ENCODE peak calls at places on chromosomes 3 and 15, in nine cellular contexts. S is naive thymus-derived CD8-positive, alpha-beta T cell; F is SK-MEL-5; N is midbrain; W is NCI-H774; B is tibial nerve; X is activated CD8-positive, alpha-beta memory T cell treated with anti-CD3 and anti-CD28 coated beads, Interleukin-2, amount 50 U/mL, for 4 hours; P is cardiac septum; E is cardiac muscle cell. G is an unnamed sample.

GRCh38 chr3:182121424-182121823 is 409.7 kb downstream of the SOX2 start:
- DNase-seq in S (no peak), F (no peak), N (no peak), W (no peak), B (no peak), X (no peak), P (no peak), E (no peak), G (no peak)

GRCh38 chr3:48845170-48845569 is 2.5 kb downstream of the PRKAR2A start:
- DNase-seq in S (no peak), F (peak; percentile 66), N (no peak), W (no peak), B (no peak), X (no peak), P (no peak), E (peak; percentile 15), G (no peak)

GRCh38 chr15:90192961-90193786 is 8.0 kb upstream of the SEMA4B start:
- DNase-seq in S (peak; percentile 25), F (no peak), N (peak; percentile 59), W (no peak), B (no peak), X (no peak), P (no peak), E (no peak), G (no peak)

GRCh38 chr3:13518516-13519351 is 30.2 kb upstream of the FBLN2 start:
- DNase-seq in S (no peak), F (no peak), N (peak; percentile 59), W (no peak), B (peak; percentile 78), X (no peak), P (peak; percentile 91), E (no peak), G (no peak)

GRCh38 chr15:82093774-82094211 is 48.0 kb upstream of the MEX3B start:
- DNase-seq in S (no peak), F (peak; percentile 44), N (no peak), W (no peak), B (no peak), X (no peak), P (no peak), E (no peak), G (peak; percentile 92)

GRCh38 chr15:90716317-90716975 is 700 bp upstream of the BLM start:
- DNase-seq in S (no peak), F (no peak), N (peak; percentile 51), W (peak; percentile 56), B (no peak), X (no peak), P (no peak), E (no peak), G (no peak)

GRCh38 chr15:25690673-25691543 is 172.2 kb downstream of the ATP10A start:
- DNase-seq in S (no peak), F (no peak), N (no peak), W (no peak), B (no peak), X (no peak), P (peak; percentile 68), E (no peak), G (peak; percentile 60)

GRCh38 chr3:120394343-120394742 is 45.2 kb upstream of the LRRC58 start:
- DNase-seq in S (no peak), F (no peak), N (no peak), W (no peak), B (no peak), X (no peak), P (no peak), E (no peak), G (no peak)

GRCh38 chr15:74170845-74171578 is 2.5 kb upstream of the ISLR start:
- DNase-seq in S (no peak), F (no peak), N (no peak), W (no peak), B (no peak), X (no peak), P (peak; percentile 70), E (no peak), G (peak; percentile 61)

GRCh38 chr3:148582126-148582525 is 115.6 kb upstream of the AGTR1 start:
- DNase-seq in S (no peak), F (no peak), N (no peak), W (no peak), B (no peak), X (no peak), P (no peak), E (no peak), G (no peak)

GRCh38 chr3:114221165-114221880 is 16.1 kb downstream of the ZNF80 start:
- DNase-seq in S (no peak), F (no peak), N (no peak), W (no peak), B (no peak), X (peak; percentile 34), P (no peak), E (no peak), G (no peak)

GRCh38 chr3:47385007-47385406 is 4.2 kb downstream of the PTPN23 start:
- DNase-seq in S (no peak), F (no peak), N (no peak), W (no peak), B (no peak), X (no peak), P (no peak), E (peak; percentile 27), G (no peak)

GRCh38 chr15:100598655-100599054 is 3.3 kb downstream of the LINS1 start:
- DNase-seq in S (no peak), F (no peak), N (no peak), W (no peak), B (no peak), X (no peak), P (no peak), E (no peak), G (no peak)

GRCh38 chr15:63369296-63369695 is 12.3 kb downstream of the CA12 start:
- DNase-seq in S (no peak), F (no peak), N (no peak), W (no peak), B (no peak), X (no peak), P (no peak), E (no peak), G (no peak)

GRCh38 chr3:179035232-179035631 is 36.4 kb downstream of the ZMAT3 start:
- DNase-seq in S (no peak), F (no peak), N (no peak), W (no peak), B (no peak), X (no peak), P (no peak), E (no peak), G (no peak)

GRCh38 chr3:126284258-126284904 is 72.8 kb downstream of the KLF15 start:
- DNase-seq in S (no peak), F (no peak), N (no peak), W (no peak), B (no peak), X (no peak), P (no peak), E (no peak), G (no peak)

GRCh38 chr3:50068134-50068533 is 20.6 kb upstream of the RBM5 start:
- DNase-seq in S (no peak), F (no peak), N (no peak), W (no peak), B (no peak), X (no peak), P (no peak), E (no peak), G (no peak)

GRCh38 chr3:12440927-12441326 is 43.4 kb upstream of the TSEN2 start:
- DNase-seq in S (no peak), F (no peak), N (no peak), W (no peak), B (no peak), X (no peak), P (no peak), E (no peak), G (no peak)

GRCh38 chr15:32867313-32867626 is 149.5 kb downstream of the GREM1 start:
- DNase-seq in S (no peak), F (no peak), N (no peak), W (no peak), B (no peak), X (no peak), P (no peak), E (no peak), G (no peak)

GRCh38 chr3:124766113-124767095 is 36.2 kb downstream of the UMPS start:
- DNase-seq in S (no peak), F (no peak), N (no peak), W (no peak), B (no peak), X (no peak), P (peak; percentile 71), E (no peak), G (no peak)

GRCh38 chr3:172365028-172365567 is 83.2 kb downstream of the GHSR start:
- DNase-seq in S (no peak), F (no peak), N (no peak), W (no peak), B (no peak), X (no peak), P (no peak), E (no peak), G (no peak)

GRCh38 chr3:100882571-100882981 is 110.6 kb downstream of the ABI3BP start:
- DNase-seq in S (no peak), F (no peak), N (no peak), W (no peak), B (no peak), X (no peak), P (no peak), E (no peak), G (no peak)

GRCh38 chr3:156533205-156533604 is 21.7 kb downstream of the SSR3 start:
- DNase-seq in S (no peak), F (no peak), N (no peak), W (no peak), B (no peak), X (no peak), P (no peak), E (no peak), G (no peak)

GRCh38 chr15:63818191-63818590 is 15.6 kb downstream of the HERC1 start:
- DNase-seq in S (no peak), F (no peak), N (no peak), W (no peak), B (no peak), X (no peak), P (no peak), E (peak; percentile 55), G (no peak)

GRCh38 chr15:80485370-80486164 is 81.4 kb downstream of the ARNT2 start:
- DNase-seq in S (no peak), F (no peak), N (no peak), W (no peak), B (no peak), X (no peak), P (no peak), E (no peak), G (no peak)

GRCh38 chr15:79381593-79381992 is 50.5 kb upstream of the MINAR1 start:
- DNase-seq in S (no peak), F (no peak), N (no peak), W (peak; percentile 73), B (no peak), X (no peak), P (no peak), E (no peak), G (no peak)

GRCh38 chr3:155031191-155031590 is 48.9 kb upstream of the MME start:
- DNase-seq in S (no peak), F (no peak), N (no peak), W (no peak), B (no peak), X (no peak), P (no peak), E (no peak), G (no peak)

GRCh38 chr15:84658080-84658787 is at the start of gene NMB:
- DNase-seq in S (peak; percentile 74), F (peak; percentile 50), N (peak; percentile 70), W (peak; percentile 63), B (peak; percentile 39), X (peak; percentile 81), P (peak; percentile 90), E (peak; percentile 91), G (peak; percentile 89)

GRCh38 chr3:162338514-162338913 is 841.9 kb downstream of the OTOL1 start:
- DNase-seq in S (no peak), F (no peak), N (no peak), W (no peak), B (no peak), X (no peak), P (no peak), E (no peak), G (no peak)

GRCh38 chr15:64583983-64584382 is 123.6 kb downstream of the ZNF609 start:
- DNase-seq in S (no peak), F (no peak), N (no peak), W (no peak), B (no peak), X (no peak), P (no peak), E (no peak), G (no peak)

GRCh38 chr15:66650433-66650832 is 51.6 kb upstream of the SMAD6 start:
- DNase-seq in S (no peak), F (no peak), N (no peak), W (no peak), B (peak; percentile 35), X (no peak), P (peak; percentile 78), E (no peak), G (no peak)

G was measured in RWPE2.